ENCODE peak calls at places on chromosome 17, in seven cellular contexts. E, K, O, A, H, B and M are unnamed samples.

GRCh38 chr17:79650283-79650682 is 39.4 kb upstream of the RBFOX3 start:
- DNase-seq in E (no peak), K (no peak), O (no peak), A (no peak), H (no peak), B (no peak), M (no peak)

GRCh38 chr17:8210761-8211458 is 535 bp upstream of the AURKB start:
- DNase-seq in E (peak), K (peak), O (no peak), A (no peak), H (no peak), B (no peak), M (no peak)

GRCh38 chr17:9705745-9706144 is 60.4 kb downstream of the USP43 start:
- DNase-seq in E (no peak), K (no peak), O (no peak), A (no peak), H (no peak), B (no peak), M (no peak)

GRCh38 chr17:19757536-19758180 is 9.6 kb upstream of the ALDH3A1 start:
- DNase-seq in E (no peak), K (no peak), O (no peak), A (no peak), H (no peak), B (no peak), M (no peak)

GRCh38 chr17:77914440-77915254 is 43.9 kb upstream of the TNRC6C start:
- DNase-seq in E (peak), K (no peak), O (no peak), A (no peak), H (no peak), B (no peak), M (no peak)

GRCh38 chr17:40501499-40501911 is at the start of gene TNS4:
- DNase-seq in E (no peak), K (no peak), O (no peak), A (no peak), H (no peak), B (no peak), M (no peak)

GRCh38 chr17:80000136-80000535 is 35.5 kb downstream of the TBC1D16 start:
- DNase-seq in E (no peak), K (no peak), O (no peak), A (no peak), H (no peak), B (no peak), M (no peak)

GRCh38 chr17:17994770-17995169 is 22.1 kb downstream of the DRC3 start:
- DNase-seq in E (no peak), K (no peak), O (no peak), A (no peak), H (no peak), B (no peak), M (no peak)

GRCh38 chr17:62891659-62892058 is 74.4 kb upstream of the TANC2 start:
- DNase-seq in E (no peak), K (no peak), O (no peak), A (no peak), H (no peak), B (no peak), M (no peak)

GRCh38 chr17:9217151-9218067 is 196.1 kb downstream of the NTN1 start:
- DNase-seq in E (no peak), K (no peak), O (peak), A (no peak), H (no peak), B (no peak), M (no peak)

GRCh38 chr17:31574458-31574857 is 183.0 kb downstream of the RAB11FIP4 start:
- DNase-seq in E (no peak), K (no peak), O (no peak), A (no peak), H (no peak), B (no peak), M (no peak)

GRCh38 chr17:28552201-28552999 is at the start of gene UNC119:
- DNase-seq in E (peak), K (peak), O (peak), A (peak), H (peak), B (peak), M (peak)

GRCh38 chr17:71208111-71208704 is 912.6 kb upstream of the SOX9 start:
- DNase-seq in E (no peak), K (no peak), O (peak), A (no peak), H (no peak), B (no peak), M (no peak)

GRCh38 chr17:4209611-4210010 is 54.2 kb downstream of the ANKFY1 start:
- DNase-seq in E (no peak), K (no peak), O (no peak), A (no peak), H (no peak), B (no peak), M (no peak)

GRCh38 chr17:58527306-58527705 is 12.9 kb upstream of the MTMR4 start:
- DNase-seq in E (peak), K (no peak), O (peak), A (no peak), H (no peak), B (no peak), M (no peak)

GRCh38 chr17:64103751-64104364 is 26.1 kb downstream of the ERN1 start:
- DNase-seq in E (no peak), K (no peak), O (peak), A (no peak), H (no peak), B (no peak), M (no peak)

GRCh38 chr17:9576521-9577401 is at the start of gene CFAP52:
- DNase-seq in E (peak), K (peak), O (peak), A (peak), H (peak), B (peak), M (peak)

GRCh38 chr17:81481011-81481799 is 31.4 kb downstream of the ACTG1 start:
- DNase-seq in E (no peak), K (peak), O (peak), A (peak), H (peak), B (peak), M (peak)